ENCODE peak calls at places on chromosomes 12 and 14, in six cellular contexts. W is LoVo; H is NCI-H1417 treated with DMSO at 0.1 percent for 48 hours; K is activated T-helper 1 cell treated with anti-CD3 and anti-CD28 coated beads, Interleukin-12 subunit alpha, Interleukin-12 subunit beta, Interleukin-2, Interleukin-4 antibody, amounts not matched to agents 30 ng/mL and 10 ng/mL and 1 ng/mL, durations not matched to agents 14 hours and 24 hours and 36 hours; G is PC-3; D is hippocampal formation. Q is an unnamed sample.

GRCh38 chr12:55909513-55909884 is 18.2 kb downstream of the PYM1 start:
- DNase-seq in W (no peak), H (no peak), K (no peak), G (no peak), D (no peak), Q (no peak)

GRCh38 chr12:1811281-1811947 is 9.0 kb upstream of the LRTM2 start:
- DNase-seq in W (no peak), H (no peak), K (peak), G (no peak), D (no peak), Q (no peak)

GRCh38 chr12:94636462-94637085 is 13.8 kb downstream of the TMCC3 start:
- DNase-seq in W (peak), H (no peak), K (no peak), G (no peak), D (no peak), Q (no peak)

GRCh38 chr12:101235686-101236085 is 25.6 kb upstream of the SLC5A8 start:
- DNase-seq in W (no peak), H (no peak), K (no peak), G (no peak), D (no peak), Q (no peak)

GRCh38 chr12:44677724-44678123 is 198.4 kb downstream of the NELL2 start:
- DNase-seq in W (no peak), H (no peak), K (no peak), G (no peak), D (no peak), Q (no peak)

GRCh38 chr14:99908653-99909250 is 115.5 kb downstream of the EML1 start:
- DNase-seq in W (no peak), H (no peak), K (no peak), G (no peak), D (no peak), Q (no peak)

GRCh38 chr14:71108398-71109114 is 201.3 kb downstream of the PCNX1 start:
- DNase-seq in W (no peak), H (no peak), K (no peak), G (no peak), D (no peak), Q (no peak)

GRCh38 chr12:47636908-47637780 is 68.7 kb downstream of the RPAP3 start:
- DNase-seq in W (peak), H (no peak), K (peak), G (peak), D (no peak), Q (no peak)

GRCh38 chr12:632102-632696 is 31.0 kb downstream of the NINJ2 start:
- DNase-seq in W (peak), H (no peak), K (no peak), G (peak), D (no peak), Q (no peak)

GRCh38 chr12:96061323-96061722 is 25.9 kb upstream of the LTA4H start:
- DNase-seq in W (no peak), H (no peak), K (no peak), G (no peak), D (no peak), Q (no peak)

GRCh38 chr12:13941258-13942249 is 39.8 kb downstream of the GRIN2B start:
- DNase-seq in W (peak), H (peak), K (no peak), G (peak), D (no peak), Q (no peak)

GRCh38 chr14:65170768-65171251 is 68.5 kb upstream of the MAX start:
- DNase-seq in W (no peak), H (no peak), K (peak), G (peak), D (peak), Q (no peak)

GRCh38 chr12:110920324-110920910 is at the start of gene MYL2:
- DNase-seq in W (no peak), H (no peak), K (no peak), G (no peak), D (no peak), Q (no peak)

GRCh38 chr14:72965249-72965648 is 39.0 kb downstream of the DCAF4 start:
- DNase-seq in W (no peak), H (no peak), K (no peak), G (peak), D (no peak), Q (no peak)

GRCh38 chr12:49389092-49389703 is 21.9 kb downstream of the SPATS2 start:
- DNase-seq in W (no peak), H (no peak), K (peak), G (no peak), D (no peak), Q (no peak)

GRCh38 chr12:52041695-52042123 is 9.5 kb upstream of the NR4A1 start:
- DNase-seq in W (no peak), H (no peak), K (no peak), G (no peak), D (no peak), Q (no peak)

GRCh38 chr12:113933201-113933786 is 32.8 kb downstream of the RBM19 start:
- DNase-seq in W (no peak), H (no peak), K (no peak), G (no peak), D (no peak), Q (peak)

GRCh38 chr12:6029401-6029800 is 84.3 kb upstream of the ANO2 start:
- DNase-seq in W (no peak), H (no peak), K (no peak), G (no peak), D (no peak), Q (no peak)

GRCh38 chr14:64971890-64972785 is at the start of gene RAB15:
- DNase-seq in W (no peak), H (no peak), K (peak), G (peak), D (no peak), Q (peak)

GRCh38 chr12:16225692-16226091 is 51.8 kb downstream of the SLC15A5 start:
- DNase-seq in W (no peak), H (no peak), K (no peak), G (no peak), D (no peak), Q (no peak)

GRCh38 chr14:102777711-102778615 is 714 bp downstream of the TRAF3 start:
- DNase-seq in W (no peak), H (no peak), K (peak), G (peak), D (no peak), Q (peak)

GRCh38 chr12:3727877-3728632 is 24.9 kb downstream of the CRACR2A start:
- DNase-seq in W (no peak), H (no peak), K (peak), G (no peak), D (no peak), Q (no peak)

Q was measured in frontal cortex.